ENCODE peak calls at places on chromosome 11, in four cellular contexts. H is RWPE1, N is astrocyte, U is H9. L is an unnamed sample.

GRCh38 chr11:46719543-46720218 is 668 bp downstream of the F2 start:
- DNase-seq in H (no peak), N (no peak), U (no peak), L (no peak)

GRCh38 chr11:74018331-74019005 is 9.6 kb upstream of the UCP3 start:
- DNase-seq in H (no peak), N (peak; percentile 34), U (no peak), L (peak; percentile 64)

GRCh38 chr11:70241709-70242108 is 28.8 kb upstream of the PPFIA1 start:
- DNase-seq in H (no peak), N (no peak), U (no peak), L (no peak)

GRCh38 chr11:68954970-68955958 is 25.5 kb downstream of the MRGPRD start:
- DNase-seq in H (no peak), N (peak; percentile 21), U (peak; percentile 44), L (peak; percentile 16)

GRCh38 chr11:120391854-120392253 is 55.6 kb downstream of the ARHGEF12 start:
- DNase-seq in H (no peak), N (no peak), U (no peak), L (no peak)

GRCh38 chr11:726278-726915 is 20.4 kb downstream of the EPS8L2 start:
- DNase-seq in H (peak; percentile 80), N (peak; percentile 53), U (peak; percentile 66), L (peak; percentile 91)

GRCh38 chr11:1382831-1383607 is 6.7 kb upstream of the BRSK2 start:
- DNase-seq in H (peak; percentile 40), N (peak; percentile 46), U (peak; percentile 80), L (peak; percentile 62)

GRCh38 chr11:92964471-92964870 is 5.0 kb upstream of the MTNR1B start:
- DNase-seq in H (peak; percentile 23), N (peak; percentile 11), U (no peak), L (peak; percentile 82)

GRCh38 chr11:131579932-131580387 is 209.5 kb downstream of the NTM start:
- DNase-seq in H (peak; percentile 3), N (peak; percentile 98), U (peak; percentile 76), L (peak; percentile 3)

GRCh38 chr11:120807414-120808150 is 216.3 kb upstream of the TBCEL start:
- DNase-seq in H (peak; percentile 76), N (peak; percentile 95), U (peak; percentile 38), L (peak; percentile 40)

GRCh38 chr11:111735262-111736116 is 30.7 kb downstream of the PPP2R1B start:
- DNase-seq in H (peak; percentile 93), N (peak; percentile 98), U (no peak), L (peak; percentile 96)

GRCh38 chr11:30585892-30586250 is 282 bp downstream of the MPPED2 start:
- DNase-seq in H (no peak), N (no peak), U (peak; percentile 51), L (no peak)

GRCh38 chr11:64313491-64314145 is 3.7 kb downstream of the TRMT112 start:
- DNase-seq in H (no peak), N (no peak), U (no peak), L (no peak)

GRCh38 chr11:62676698-62677097 is 2.2 kb downstream of the UBXN1 start:
- DNase-seq in H (no peak), N (no peak), U (no peak), L (no peak)

GRCh38 chr11:132559371-132560036 is 972.8 kb downstream of the OPCML start:
- DNase-seq in H (no peak), N (no peak), U (no peak), L (no peak)

GRCh38 chr11:59247535-59248227 is 35.0 kb upstream of the MPEG1 start:
- DNase-seq in H (peak; percentile 13), N (no peak), U (no peak), L (peak; percentile 34)

GRCh38 chr11:126059238-126059761 is 3.4 kb downstream of the CDON start:
- DNase-seq in H (no peak), N (no peak), U (no peak), L (no peak)

GRCh38 chr11:8333431-8334401 is 70.0 kb upstream of the LMO1 start:
- DNase-seq in H (peak; percentile 84), N (peak; percentile 3), U (peak; percentile 63), L (peak; percentile 56)

GRCh38 chr11:129280027-129280811 is 88.1 kb upstream of the ARHGAP32 start:
- DNase-seq in H (no peak), N (peak; percentile 65), U (no peak), L (peak; percentile 22)

GRCh38 chr11:6703247-6704063 is 20.3 kb upstream of the MRPL17 start:
- DNase-seq in H (peak; percentile 83), N (peak; percentile 43), U (peak; percentile 57), L (peak; percentile 86)

GRCh38 chr11:90532125-90532524 is 309.3 kb upstream of the CHORDC1 start:
- DNase-seq in H (no peak), N (no peak), U (no peak), L (no peak)

GRCh38 chr11:95863486-95864140 is 60.3 kb downstream of the MTMR2 start:
- DNase-seq in H (no peak), N (peak; percentile 89), U (no peak), L (no peak)

GRCh38 chr11:61838501-61838900 is 10.4 kb downstream of the FADS2 start:
- DNase-seq in H (no peak), N (no peak), U (no peak), L (no peak)

GRCh38 chr11:101215069-101215468 is 85.5 kb upstream of the PGR start:
- DNase-seq in H (no peak), N (no peak), U (no peak), L (peak; percentile 15)

GRCh38 chr11:43765194-43765593 is 84.7 kb downstream of the HSD17B12 start:
- DNase-seq in H (no peak), N (no peak), U (no peak), L (no peak)

GRCh38 chr11:2940166-2940929 is 11.1 kb upstream of the PHLDA2 start:
- DNase-seq in H (peak; percentile 59), N (no peak), U (peak; percentile 29), L (peak; percentile 41)

GRCh38 chr11:3165916-3166267 is 782 bp upstream of the OSBPL5 start:
- DNase-seq in H (no peak), N (no peak), U (no peak), L (no peak)

GRCh38 chr11:4626207-4627105 is 10.8 kb upstream of the OR51D1 start:
- DNase-seq in H (peak; percentile 44), N (peak; percentile 8), U (peak; percentile 75), L (peak; percentile 85)

GRCh38 chr11:117292616-117293015 is 1.5 kb downstream of the BACE1-AS start:
- DNase-seq in H (no peak), N (no peak), U (no peak), L (no peak)

GRCh38 chr11:75532200-75532972 is 6.6 kb upstream of the GDPD5 start:
- DNase-seq in H (peak; percentile 74), N (no peak), U (peak; percentile 85), L (peak; percentile 64)
- TF ChIP-seq CTCF in H (peak; percentile 83), N (peak; percentile 89), U (peak; percentile 96), L (peak; percentile 89)

DNA sequence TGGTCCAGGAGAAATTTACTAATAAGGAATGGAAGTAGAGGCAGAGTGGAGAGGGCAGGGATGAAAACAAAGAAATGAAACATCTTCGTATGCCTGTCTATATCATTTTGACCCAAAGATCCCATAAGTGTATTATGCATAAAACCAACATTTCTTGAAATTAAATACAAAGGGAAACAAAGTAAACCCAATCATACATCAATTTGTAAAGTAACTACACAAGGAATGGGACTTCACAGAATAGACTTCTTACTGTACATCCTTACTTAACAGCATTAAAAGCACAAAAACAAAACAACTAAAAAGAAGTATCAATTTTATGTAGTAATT is 253.6 kb upstream of the CCDC179 start:
- DNase-seq in H (no peak), N (no peak), U (no peak), L (no peak)
- TF ChIP-seq CTCF in H (peak; percentile 31), N (no peak), U (no peak), L (no peak)

GRCh38 chr11:72975778-72976520 is 161.7 kb downstream of the ATG16L2 start:
- DNase-seq in H (peak; percentile 41), N (peak; percentile 92), U (no peak), L (peak; percentile 78)
- TF ChIP-seq CTCF in H (no peak), N (no peak), U (no peak), L (no peak)

GRCh38 chr11:9528573-9529332 is 44.7 kb upstream of the WEE1 start:
- DNase-seq in H (no peak), N (no peak), U (no peak), L (no peak)
- TF ChIP-seq CTCF in H (no peak), N (no peak), U (no peak), L (no peak)